ENCODE peak calls at places on chromosomes 11 and 22, in eight cellular contexts. N is cardiac muscle cell, U is mammary epithelial cell, Q is AG09309, X is adrenal gland, E is fibroblast of villous mesenchyme, Z is IMR-90, F is HCT116. R is an unnamed sample.

GRCh38 chr11:2122222-2122906 is 16.8 kb downstream of the IGF2 start:
- DNase-seq in N (peak; percentile 33), U (peak; percentile 61), Q (peak; percentile 14), Z (peak; percentile 33), F (no peak), X (no peak), E (peak; percentile 50), R (no peak)

GRCh38 chr22:49801391-49802060 is 26.1 kb downstream of the BRD1 start:
- DNase-seq in U (no peak), Q (no peak), Z (no peak), X (no peak), N (no peak), F (no peak), E (no peak), R (no peak)

GRCh38 chr11:2807801-2808241 is 77.8 kb downstream of the CDKN1C start:
- DNase-seq in N (no peak), Z (no peak), U (no peak), F (no peak), X (peak; percentile 23), Q (no peak), E (no peak), R (no peak)

GRCh38 chr22:49239264-49240015 is 588.2 kb downstream of the BRD1 start:
- DNase-seq in X (no peak), Z (no peak), U (no peak), F (no peak), N (no peak), Q (no peak), E (no peak), R (no peak)

GRCh38 chr22:17307566-17307965 is 61.7 kb upstream of the CECR2 start:
- DNase-seq in U (no peak), E (no peak), Q (no peak), N (no peak), F (no peak), X (no peak), Z (no peak), R (no peak)

GRCh38 chr11:17389205-17389956 is 922 bp upstream of the KCNJ11 start:
- DNase-seq in N (peak; percentile 40), Z (peak; percentile 11), F (peak; percentile 69), E (peak; percentile 16), Q (no peak), U (peak; percentile 65), X (peak; percentile 74), R (no peak)

GRCh38 chr22:29219881-29220670 is 14.4 kb downstream of the EMID1 start:
- DNase-seq in Q (no peak), X (no peak), E (no peak), U (no peak), Z (no peak), F (no peak), N (no peak), R (no peak)

GRCh38 chr22:30286813-30287625 is 2.3 kb downstream of the CASTOR1 start:
- DNase-seq in Q (no peak), Z (peak; percentile 46), N (peak; percentile 64), X (peak; percentile 80), F (no peak), E (no peak), U (peak; percentile 38), R (peak; percentile 45)

GRCh38 chr22:29030618-29031235 is 30.9 kb downstream of the C22orf31 start:
- DNase-seq in Q (peak; percentile 14), E (peak; percentile 83), U (peak; percentile 87), N (peak; percentile 86), X (peak; percentile 95), Z (peak; percentile 77), F (peak; percentile 89), R (peak; percentile 87)

GRCh38 chr11:64622681-64623080 is 31.7 kb downstream of the SLC22A12 start:
- DNase-seq in F (no peak), E (no peak), U (no peak), Z (no peak), Q (no peak), X (no peak), N (no peak), R (no peak)

GRCh38 chr22:25903294-25903693 is 161.3 kb downstream of the MYO18B start:
- DNase-seq in N (no peak), F (peak; percentile 7), U (no peak), X (no peak), E (no peak), Z (no peak), Q (no peak), R (no peak)

GRCh38 chr11:18384157-18384641 is 10.2 kb upstream of the LDHA start:
- DNase-seq in F (no peak), E (peak; percentile 97), N (peak; percentile 92), Q (peak; percentile 92), U (peak; percentile 88), X (peak; percentile 74), Z (peak; percentile 79), R (peak; percentile 81)

GRCh38 chr11:104917259-104918112 is 19.2 kb upstream of the CASP12 start:
- DNase-seq in N (no peak), E (no peak), X (no peak), Z (no peak), Q (no peak), U (no peak), F (no peak), R (no peak)
- H3K4me3 ChIP-seq in N (no peak overlapping the region), E (peak overlapping the region; percentile 47), X (no peak overlapping the region), Z (peak overlapping the region; percentile 45), Q (peak overlapping the region; percentile 30), U (no peak overlapping the region), F (no peak overlapping the region), R (peak overlapping the region; percentile 42)

GRCh38 chr22:35411112-35411511 is 11.2 kb downstream of the MCM5 start:
- DNase-seq in E (no peak), X (no peak), N (no peak), F (no peak), U (no peak), Q (no peak), Z (no peak), R (no peak)
- TF ChIP-seq CTCF in E (no peak), X (peak; percentile 33), N (no peak), F (no peak), U (no peak), Q (no peak), Z (no peak), R (no peak)

GRCh38 chr11:20363149-20363499 is 390 bp upstream of the HTATIP2 start:
- DNase-seq in U (no peak), E (no peak), X (no peak), F (no peak), Z (no peak), N (no peak), Q (no peak), R (no peak)
- H3K4me3 ChIP-seq in U (peak overlapping the region; percentile 69), E (peak overlapping the region; percentile 62), X (no peak overlapping the region), F (peak overlapping the region; percentile 55), Z (peak overlapping the region; percentile 59), N (peak overlapping the region; percentile 24), Q (peak overlapping the region; percentile 68), R (peak overlapping the region; percentile 51)

GRCh38 chr22:43627485-43628252 is 184.4 kb downstream of the EFCAB6 start:
- DNase-seq in E (no peak), U (no peak), Q (no peak), X (no peak), Z (no peak), N (no peak), F (no peak), R (no peak)

GRCh38 chr22:43625242-43625641 is 186.9 kb downstream of the EFCAB6 start:
- DNase-seq in F (peak; percentile 29), U (no peak), Q (no peak), E (no peak), X (no peak), N (no peak), Z (no peak), R (no peak)

GRCh38 chr22:43622886-43623285 is 189.2 kb downstream of the EFCAB6 start:
- DNase-seq in Z (no peak), Q (no peak), U (no peak), E (no peak), X (no peak), F (no peak), N (no peak), R (no peak)

GRCh38 chr22:43628253-43628649 is 183.9 kb downstream of the EFCAB6 start:
- DNase-seq in Z (no peak), X (no peak), N (peak; percentile 4), U (no peak), F (no peak), E (no peak), Q (no peak), R (no peak)

GRCh38 chr22:43624144-43624998 is 187.7 kb downstream of the EFCAB6 start:
- DNase-seq in U (no peak), N (no peak), Q (peak; percentile 14), Z (no peak), E (no peak), F (no peak), X (no peak), R (no peak)
- TF ChIP-seq CTCF in U (no peak), N (no peak), Q (no peak), Z (no peak), E (no peak), F (no peak), X (no peak), R (no peak)

GRCh38 chr11:111936045-111936400 is 1.1 kb upstream of the DIXDC1 start:
- DNase-seq in Q (no peak), U (no peak), F (no peak), Z (peak; percentile 46), X (peak; percentile 26), N (no peak), E (peak; percentile 7), R (no peak)

GRCh38 chr11:111937859-111938258 is 716 bp downstream of the DIXDC1 start:
- DNase-seq in N (no peak), Z (no peak), Q (no peak), U (no peak), X (no peak), E (no peak), F (no peak), R (no peak)

GRCh38 chr11:111939836-111940604 is 2.9 kb downstream of the DIXDC1 start:
- DNase-seq in F (no peak), N (peak; percentile 69), X (no peak), Z (peak; percentile 94), U (peak; percentile 69), E (peak; percentile 52), Q (no peak), R (peak; percentile 96)

GRCh38 chr11:111937461-111937769 is 272 bp downstream of the DIXDC1 start:
- DNase-seq in Q (no peak), Z (no peak), N (no peak), E (no peak), X (no peak), F (no peak), U (no peak), R (no peak)

DNA sequence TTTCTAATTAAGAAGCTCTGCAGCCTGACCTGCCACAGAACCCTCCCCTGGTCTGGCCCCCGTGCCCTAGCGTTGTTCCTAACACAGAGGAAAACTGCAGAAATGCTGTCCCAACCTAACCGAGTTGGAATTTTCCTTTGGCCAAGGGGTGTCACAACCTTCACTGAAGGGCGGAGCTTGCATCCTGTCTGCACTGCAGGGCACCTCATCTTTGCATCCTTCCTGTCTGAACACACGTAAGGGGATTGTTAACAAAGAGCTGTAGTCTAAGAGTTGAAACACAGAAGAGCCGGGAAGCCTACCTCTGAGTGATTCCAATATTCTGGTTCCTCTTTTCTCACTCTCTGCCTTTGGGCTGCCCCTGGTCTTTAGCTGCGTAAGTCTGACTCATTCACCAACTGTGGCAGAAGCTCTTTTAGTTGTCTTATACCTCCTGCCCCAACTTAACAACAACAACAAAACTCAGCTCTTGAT is 1.6 kb downstream of the DIXDC1 start:
- DNase-seq in Z (peak; percentile 63), N (peak; percentile 31), E (peak; percentile 58), X (peak; percentile 62), U (peak; percentile 32), Q (no peak), F (no peak), R (peak; percentile 83)
- H3K4me3 ChIP-seq in Z (peak overlapping the region; percentile 1), N (no peak overlapping the region), E (no peak overlapping the region), X (no peak overlapping the region), U (no peak overlapping the region), Q (no peak overlapping the region), F (no peak overlapping the region), R (peak overlapping the region; percentile 56)

GRCh38 chr11:67252831-67253239 is 13.4 kb upstream of the GRK2 start:
- DNase-seq in F (no peak), N (peak; percentile 45), Q (no peak), E (peak; percentile 31), X (no peak), Z (peak; percentile 36), U (peak; percentile 49), R (peak; percentile 53)
- TF ChIP-seq CTCF in F (peak; percentile 19), N (peak; percentile 39), Q (peak; percentile 48), E (peak; percentile 43), X (peak; percentile 29), Z (peak; percentile 38), U (peak; percentile 80), R (peak; percentile 35)